ENCODE peak calls at places on chromosomes 11 and 22, in four cellular contexts. M is H1, J is GM12878, N is HCT116. D is an unnamed sample.
A peak's percentile ranks its signal among the peaks of the same experiment; 100 is the strongest.

GRCh38 chr11:36060926-36061325 is 117.1 kb downstream of the LDLRAD3 start:
- DNase-seq in M (no peak), J (no peak), N (no peak), D (no peak)

GRCh38 chr22:38240734-38241252 is 32.0 kb downstream of the TMEM184B start:
- DNase-seq in M (peak; percentile 72), J (no peak), N (peak; percentile 69), D (no peak)

GRCh38 chr11:95924414-95924760 is 480 bp upstream of the MTMR2 start:
- DNase-seq in M (no peak), J (no peak), N (no peak), D (peak; percentile 18)

GRCh38 chr11:8312966-8313365 is 49.3 kb upstream of the LMO1 start:
- DNase-seq in M (no peak), J (no peak), N (no peak), D (no peak)

GRCh38 chr11:45079943-45080719 is 66.3 kb upstream of the PRDM11 start:
- DNase-seq in M (no peak), J (no peak), N (no peak), D (no peak)

GRCh38 chr11:65867284-65868071 is 5.1 kb downstream of the EFEMP2 start:
- DNase-seq in M (peak; percentile 90), J (no peak), N (no peak), D (no peak)

GRCh38 chr11:132895340-132895739 is 637.0 kb downstream of the OPCML start:
- DNase-seq in M (no peak), J (no peak), N (no peak), D (no peak)

GRCh38 chr11:73325036-73325981 is 17.2 kb downstream of the ARHGEF17 start:
- DNase-seq in M (no peak), J (peak; percentile 83), N (no peak), D (peak; percentile 66)

GRCh38 chr11:2715716-2716350 is 16.0 kb upstream of the KCNQ1OT1 start:
- DNase-seq in M (no peak), J (no peak), N (no peak), D (no peak)

GRCh38 chr22:24775769-24776492 is 1.4 kb upstream of the PIWIL3 start:
- DNase-seq in M (no peak), J (no peak), N (no peak), D (no peak)

GRCh38 chr11:76670475-76671235 is at the start of gene LRRC32:
- DNase-seq in M (peak; percentile 77), J (no peak), N (no peak), D (no peak)
- TF ChIP-seq JUND in M (no peak), J (no peak), N (no peak), D (no peak)

GRCh38 chr11:61334434-61335354 is 1.7 kb downstream of the TKFC start:
- DNase-seq in M (no peak), J (no peak), N (no peak), D (peak; percentile 65)

GRCh38 chr11:61333638-61334433 is 808 bp downstream of the TKFC start:
- DNase-seq in M (no peak), J (no peak), N (no peak), D (no peak)

GRCh38 chr11:61331636-61332035 is 1.3 kb downstream of the DDB1 start:
- DNase-seq in M (no peak), J (no peak), N (no peak), D (no peak)

GRCh38 chr11:61332266-61332822 is 561 bp downstream of the DDB1 start:
- DNase-seq in M (no peak), J (no peak), N (no peak), D (peak; percentile 52)

GRCh38 chr11:61332823-61333637 is at the start of the genes DDB1 and TKFC:
- DNase-seq in M (peak; percentile 99), J (peak; percentile 64), N (peak; percentile 83), D (peak; percentile 89)
- TF ChIP-seq EZH2 in M (no peak), J (no peak), N (no peak), D (no peak)

GRCh38 chr22:46055851-46056168 is 78.8 kb upstream of the WNT7B start:
- DNase-seq in M (no peak), J (no peak), N (no peak), D (no peak)
- TF ChIP-seq JUND in M (no peak), J (no peak), N (no peak), D (no peak)

GRCh38 chr11:43992138-43992537 is 49.7 kb downstream of the C11orf96 start:
- DNase-seq in M (no peak), J (no peak), N (no peak), D (no peak)
- TF ChIP-seq EZH2 in M (no peak), J (no peak), N (no peak), D (no peak)

DNA sequence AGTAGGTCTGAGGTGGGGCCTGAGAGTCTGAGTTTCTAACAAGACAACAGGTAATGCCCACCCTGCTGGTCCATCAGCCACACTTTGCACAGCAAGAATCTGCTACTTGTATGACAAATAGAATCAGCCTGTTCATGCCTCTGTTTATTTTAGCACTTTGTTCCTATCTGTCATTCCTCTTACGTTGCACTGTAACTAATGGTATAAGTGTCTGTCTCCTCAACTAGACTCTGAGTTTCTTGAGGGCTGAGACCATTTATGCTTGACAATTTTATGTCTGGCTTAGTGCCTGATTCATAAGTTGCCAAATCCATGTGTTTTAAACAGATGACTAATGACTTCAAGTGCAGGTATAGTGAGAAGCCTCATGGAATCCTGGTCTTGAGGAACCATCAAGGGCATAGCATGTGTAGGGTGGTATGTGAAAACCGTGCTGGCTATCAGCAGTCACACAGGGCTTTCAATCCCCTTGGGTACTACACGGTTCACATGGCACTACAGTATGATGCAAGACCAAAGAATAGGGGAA is 209.7 kb downstream of the C11orf91 start:
- DNase-seq in M (no peak), J (no peak), N (no peak), D (no peak)
- TF ChIP-seq JUND in M (no peak), J (no peak), N (no peak), D (no peak)

GRCh38 chr22:33438273-33438672 is 380.1 kb upstream of the SYN3 start:
- DNase-seq in M (no peak), J (no peak), N (no peak), D (no peak)
- TF ChIP-seq EZH2 in M (no peak), J (no peak), N (no peak), D (no peak)

DNA sequence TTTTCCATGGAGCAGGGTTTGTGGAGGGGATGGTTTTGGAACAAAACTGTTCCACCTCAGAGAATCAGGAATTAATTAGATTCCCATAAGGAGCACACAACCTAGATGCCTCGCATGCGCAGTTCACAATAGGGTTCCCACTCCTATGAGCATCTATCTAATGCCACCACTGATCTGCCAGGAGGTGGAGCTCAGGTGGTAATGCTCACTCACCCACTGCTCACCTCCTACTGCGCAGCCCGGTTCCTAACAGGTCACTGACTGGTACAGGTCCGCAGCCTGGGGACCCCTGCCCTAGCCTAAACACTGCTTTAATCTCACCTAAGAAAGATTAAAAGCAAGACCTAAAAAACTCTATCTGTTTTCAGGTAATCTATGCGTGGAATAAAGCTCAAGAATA is 553.0 kb downstream of the JRKL start:
- DNase-seq in M (no peak), J (no peak), N (no peak), D (no peak)
- TF ChIP-seq JUND in M (no peak), J (no peak), N (no peak), D (no peak)

DNA sequence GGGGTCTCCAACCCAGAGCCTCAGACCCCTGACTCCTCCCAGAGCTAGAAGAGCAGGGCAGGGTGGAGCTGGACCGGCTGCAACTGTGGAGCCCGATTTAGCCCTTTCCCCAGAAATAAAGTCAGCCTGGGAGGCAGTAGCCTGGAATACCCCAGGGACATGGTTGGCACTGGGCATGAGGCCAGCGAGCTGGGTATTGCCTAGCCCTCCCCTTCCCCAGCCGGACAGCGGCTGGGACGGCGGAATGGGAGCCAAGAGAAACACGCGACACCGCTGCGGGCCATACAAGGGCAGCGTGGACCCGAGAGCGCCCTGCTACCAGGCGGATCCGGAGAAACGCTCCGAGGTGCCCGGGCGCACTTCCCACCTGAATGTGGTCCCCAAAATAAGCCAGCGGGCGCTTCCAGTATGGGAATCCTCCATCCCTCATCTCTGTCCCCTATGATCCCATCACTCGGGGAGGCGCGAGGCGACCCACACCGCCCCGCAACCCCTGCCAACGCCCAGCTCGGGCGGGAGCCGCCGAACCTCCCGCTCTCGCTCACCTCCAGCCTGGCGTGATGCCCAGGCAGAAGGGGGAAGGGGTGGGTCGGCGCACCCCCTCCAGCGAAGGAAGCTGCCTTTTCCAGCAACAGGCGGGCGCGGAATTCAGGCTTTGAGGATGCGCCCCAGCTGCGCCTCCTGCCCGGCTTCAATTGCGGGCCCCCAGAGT is 757 bp downstream of the MCAM start:
- DNase-seq in M (no peak), J (no peak), N (no peak), D (no peak)
- TF ChIP-seq EZH2 in M (peak; percentile 53), J (no peak), N (no peak), D (no peak)

GRCh38 chr11:64234840-64235379 is 526 bp downstream of the VEGFB start:
- DNase-seq in M (peak; percentile 70), J (no peak), N (no peak), D (no peak)
- TF ChIP-seq JUND in M (no peak), J (no peak), N (no peak), D (no peak)

GRCh38 chr11:30586251-30587144 is at the start of gene MPPED2:
- DNase-seq in M (peak; percentile 88), J (no peak), N (no peak), D (no peak)

GRCh38 chr11:30585067-30585891 is 874 bp downstream of the MPPED2 start:
- DNase-seq in M (peak; percentile 75), J (no peak), N (no peak), D (no peak)

GRCh38 chr11:30581646-30582045 is 4.5 kb downstream of the MPPED2 start:
- DNase-seq in M (no peak), J (no peak), N (no peak), D (no peak)

GRCh38 chr11:30583505-30584280 is 2.5 kb downstream of the MPPED2 start:
- DNase-seq in M (peak; percentile 57), J (no peak), N (no peak), D (no peak)

GRCh38 chr11:30585892-30586250 is 282 bp downstream of the MPPED2 start:
- DNase-seq in M (no peak), J (no peak), N (no peak), D (no peak)
- TF ChIP-seq EZH2 in M (no peak), J (no peak), N (no peak), D (no peak)